ENCODE peak calls at places on chromosome 10, in six cellular contexts. One of them, this sample, is unnamed.

GRCh38 chr10:49700997-49701396 is 21.5 kb downstream of the C10orf53 start:
- DNase-seq in HepG2: no peak
- DNase-seq in GM12878: no peak
- DNase-seq in H1: no peak
- DNase-seq in A549: no peak
- DNase-seq in K562: no peak
- DNase-seq in this sample: no peak

GRCh38 chr10:16231734-16232133 is 205.1 kb upstream of the PTER start:
- DNase-seq in HepG2: no peak
- DNase-seq in A549: no peak
- DNase-seq in H1: no peak
- DNase-seq in K562: no peak
- DNase-seq in GM12878: no peak
- DNase-seq in this sample: peak; percentile 3

GRCh38 chr10:78336402-78336791 is 302.7 kb downstream of the RPS24 start:
- DNase-seq in H1: peak; percentile 30
- DNase-seq in A549: no peak
- DNase-seq in GM12878: no peak
- DNase-seq in HepG2: no peak
- DNase-seq in K562: no peak
- DNase-seq in this sample: no peak

GRCh38 chr10:71074176-71074755 is 138.1 kb upstream of the UNC5B start:
- DNase-seq in HepG2: no peak
- DNase-seq in K562: peak; percentile 74
- DNase-seq in GM12878: no peak
- DNase-seq in A549: no peak
- DNase-seq in H1: no peak
- DNase-seq in this sample: peak; percentile 65

GRCh38 chr10:102780246-102780645 is 36.5 kb downstream of the WBP1L start:
- DNase-seq in A549: no peak
- DNase-seq in K562: no peak
- DNase-seq in H1: no peak
- DNase-seq in GM12878: no peak
- DNase-seq in HepG2: no peak
- DNase-seq in this sample: no peak

GRCh38 chr10:112954974-112955735 is 5.1 kb downstream of the TCF7L2 start:
- DNase-seq in H1: no peak
- DNase-seq in GM12878: no peak
- DNase-seq in K562: no peak
- DNase-seq in A549: no peak
- DNase-seq in HepG2: no peak
- DNase-seq in this sample: no peak

GRCh38 chr10:78700816-78701520 is 367.8 kb upstream of the ZMIZ1 start:
- DNase-seq in H1: no peak
- DNase-seq in GM12878: no peak
- DNase-seq in K562: no peak
- DNase-seq in HepG2: no peak
- DNase-seq in A549: no peak
- DNase-seq in this sample: no peak

GRCh38 chr10:111222961-111223360 is 146.1 kb downstream of the ADRA2A start:
- DNase-seq in K562: no peak
- DNase-seq in GM12878: no peak
- DNase-seq in H1: no peak
- DNase-seq in HepG2: no peak
- DNase-seq in A549: no peak
- DNase-seq in this sample: no peak

GRCh38 chr10:5564537-5565204 is 39.9 kb downstream of the CALML3 start:
- DNase-seq in K562: no peak
- DNase-seq in A549: no peak
- DNase-seq in GM12878: no peak
- DNase-seq in HepG2: no peak
- DNase-seq in H1: no peak
- DNase-seq in this sample: no peak

GRCh38 chr10:119178371-119179119 is at the start of gene PRDX3:
- DNase-seq in GM12878: peak; percentile 72
- DNase-seq in HepG2: peak; percentile 85
- DNase-seq in A549: peak; percentile 79
- DNase-seq in H1: peak; percentile 96
- DNase-seq in K562: peak; percentile 87
- DNase-seq in this sample: peak; percentile 97

GRCh38 chr10:44706745-44707144 is 204.4 kb upstream of the TMEM72 start:
- DNase-seq in K562: no peak
- DNase-seq in GM12878: no peak
- DNase-seq in A549: no peak
- DNase-seq in HepG2: no peak
- DNase-seq in H1: no peak
- DNase-seq in this sample: no peak

GRCh38 chr10:7666253-7667023 is at the start of gene ITIH5:
- DNase-seq in HepG2: no peak
- DNase-seq in K562: no peak
- DNase-seq in H1: peak; percentile 71
- DNase-seq in A549: no peak
- DNase-seq in GM12878: no peak
- DNase-seq in this sample: peak; percentile 72

GRCh38 chr10:132904814-132905649 is 37.3 kb downstream of the CFAP46 start:
- DNase-seq in H1: no peak
- DNase-seq in A549: no peak
- DNase-seq in K562: no peak
- DNase-seq in GM12878: no peak
- DNase-seq in HepG2: peak; percentile 5
- DNase-seq in this sample: no peak

GRCh38 chr10:94546058-94546595 is 539 bp downstream of the HELLS start:
- DNase-seq in A549: peak; percentile 34
- DNase-seq in K562: peak; percentile 22
- DNase-seq in HepG2: peak; percentile 13
- DNase-seq in H1: no peak
- DNase-seq in GM12878: no peak
- DNase-seq in this sample: peak; percentile 55

GRCh38 chr10:60358282-60358681 is 31.4 kb downstream of the ANK3 start:
- DNase-seq in K562: no peak
- DNase-seq in A549: no peak
- DNase-seq in H1: no peak
- DNase-seq in GM12878: peak; percentile 55
- DNase-seq in HepG2: no peak
- DNase-seq in this sample: no peak

GRCh38 chr10:33669861-33670385 is 335.5 kb upstream of the NRP1 start:
- DNase-seq in H1: no peak
- DNase-seq in A549: no peak
- DNase-seq in K562: no peak
- DNase-seq in HepG2: no peak
- DNase-seq in GM12878: no peak
- DNase-seq in this sample: no peak

GRCh38 chr10:132551808-132552130 is 14.2 kb downstream of the INPP5A start:
- DNase-seq in K562: no peak
- DNase-seq in GM12878: no peak
- DNase-seq in H1: no peak
- DNase-seq in A549: no peak
- DNase-seq in HepG2: no peak
- DNase-seq in this sample: no peak

GRCh38 chr10:122740640-122741039 is 41.0 kb upstream of the C10orf120 start:
- DNase-seq in H1: no peak
- DNase-seq in HepG2: no peak
- DNase-seq in A549: no peak
- DNase-seq in GM12878: no peak
- DNase-seq in K562: no peak
- DNase-seq in this sample: no peak

GRCh38 chr10:31757374-31757773 is 171.3 kb downstream of the ARHGAP12 start:
- DNase-seq in H1: no peak
- DNase-seq in HepG2: no peak
- DNase-seq in GM12878: no peak
- DNase-seq in A549: no peak
- DNase-seq in K562: no peak
- DNase-seq in this sample: no peak

GRCh38 chr10:101848408-101848807 is 4.8 kb upstream of the KCNIP2 start:
- DNase-seq in GM12878: no peak
- DNase-seq in H1: no peak
- DNase-seq in A549: no peak
- DNase-seq in K562: no peak
- DNase-seq in HepG2: no peak
- DNase-seq in this sample: no peak

GRCh38 chr10:133007360-133007858 is 65.0 kb upstream of the CFAP46 start:
- DNase-seq in HepG2: no peak
- DNase-seq in K562: no peak
- DNase-seq in H1: no peak
- DNase-seq in GM12878: no peak
- DNase-seq in A549: no peak
- DNase-seq in this sample: no peak

GRCh38 chr10:78210548-78210947 is 176.9 kb downstream of the RPS24 start:
- DNase-seq in H1: no peak
- DNase-seq in A549: no peak
- DNase-seq in HepG2: no peak
- DNase-seq in K562: no peak
- DNase-seq in GM12878: no peak
- DNase-seq in this sample: no peak

GRCh38 chr10:10786334-10787090 is 231.2 kb upstream of the CELF2 start:
- DNase-seq in K562: no peak
- DNase-seq in A549: no peak
- DNase-seq in GM12878: no peak
- DNase-seq in H1: no peak
- DNase-seq in HepG2: no peak
- DNase-seq in this sample: no peak

GRCh38 chr10:113454341-113455061 is 98.4 kb upstream of the HABP2 start:
- DNase-seq in A549: peak; percentile 65
- DNase-seq in HepG2: peak; percentile 5
- DNase-seq in H1: peak; percentile 88
- DNase-seq in K562: peak; percentile 41
- DNase-seq in GM12878: no peak
- DNase-seq in this sample: peak; percentile 69

GRCh38 chr10:59310324-59310914 is 51.9 kb downstream of the FAM13C start:
- DNase-seq in A549: no peak
- DNase-seq in K562: no peak
- DNase-seq in GM12878: no peak
- DNase-seq in HepG2: no peak
- DNase-seq in H1: no peak
- DNase-seq in this sample: no peak

GRCh38 chr10:63003816-63004453 is 129.2 kb upstream of the NRBF2 start:
- DNase-seq in A549: peak; percentile 28
- DNase-seq in H1: no peak
- DNase-seq in GM12878: no peak
- DNase-seq in HepG2: no peak
- DNase-seq in K562: no peak
- DNase-seq in this sample: peak; percentile 21

GRCh38 chr10:132292972-132293415 is 14.8 kb downstream of the STK32C start:
- DNase-seq in GM12878: no peak
- DNase-seq in A549: no peak
- DNase-seq in K562: no peak
- DNase-seq in HepG2: no peak
- DNase-seq in H1: no peak
- DNase-seq in this sample: peak; percentile 92

GRCh38 chr10:128286413-128287097 is 160.3 kb upstream of the MKI67 start:
- DNase-seq in K562: no peak
- DNase-seq in H1: peak; percentile 70
- DNase-seq in A549: no peak
- DNase-seq in GM12878: no peak
- DNase-seq in HepG2: no peak
- DNase-seq in this sample: peak; percentile 79

GRCh38 chr10:50582766-50583762 is 40.7 kb downstream of the SGMS1 start:
- DNase-seq in H1: no peak
- DNase-seq in A549: peak; percentile 24
- DNase-seq in GM12878: no peak
- DNase-seq in K562: peak; percentile 86
- DNase-seq in HepG2: no peak
- DNase-seq in this sample: no peak

DNA sequence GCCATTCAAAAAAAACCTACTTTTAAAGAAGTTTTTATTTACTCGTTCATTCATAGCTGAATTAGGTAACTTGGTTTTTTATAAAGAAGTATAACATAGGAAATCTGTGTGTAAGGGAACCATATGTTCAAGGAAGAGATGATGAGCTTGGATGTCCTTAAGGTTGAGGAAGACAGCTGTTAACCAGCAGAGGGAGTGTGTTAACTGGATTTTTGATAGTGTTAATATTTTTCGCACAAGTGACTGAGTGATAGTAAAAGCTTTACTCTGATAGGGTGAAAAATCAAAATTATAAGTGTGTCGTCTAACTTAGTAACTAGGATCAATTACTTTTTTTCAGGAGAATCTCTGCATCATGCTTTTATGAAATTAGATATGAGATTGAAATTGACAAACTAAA is 134.7 kb downstream of the ARL5B start:
- DNase-seq in GM12878: no peak
- DNase-seq in A549: peak; percentile 3
- DNase-seq in HepG2: peak; percentile 4
- DNase-seq in H1: no peak
- DNase-seq in K562: no peak
- DNase-seq in this sample: peak; percentile 29
- TF ChIP-seq CHD2 in GM12878: no peak
- TF ChIP-seq CHD2 in A549: no peak
- TF ChIP-seq CHD2 in HepG2: no peak
- TF ChIP-seq CHD2 in H1: no peak
- TF ChIP-seq CHD2 in K562: no peak
- TF ChIP-seq CHD2 in this sample: no peak

GRCh38 chr10:130771491-130771890 is 540.0 kb downstream of the TCERG1L start:
- DNase-seq in K562: no peak
- DNase-seq in H1: no peak
- DNase-seq in GM12878: no peak
- DNase-seq in HepG2: no peak
- DNase-seq in A549: no peak
- DNase-seq in this sample: peak; percentile 84
- TF ChIP-seq USF2 in K562: no peak
- TF ChIP-seq USF2 in H1: no peak
- TF ChIP-seq USF2 in GM12878: no peak
- TF ChIP-seq USF2 in HepG2: no peak
- TF ChIP-seq USF2 in A549: no peak
- TF ChIP-seq USF2 in this sample: no peak

GRCh38 chr10:22148956-22149355 is 68.9 kb downstream of the EBLN1 start:
- DNase-seq in HepG2: no peak
- DNase-seq in A549: no peak
- DNase-seq in K562: no peak
- DNase-seq in GM12878: no peak
- DNase-seq in H1: no peak
- DNase-seq in this sample: no peak
- TF ChIP-seq CHD2 in HepG2: no peak
- TF ChIP-seq CHD2 in A549: no peak
- TF ChIP-seq CHD2 in K562: no peak
- TF ChIP-seq CHD2 in GM12878: no peak
- TF ChIP-seq CHD2 in H1: no peak
- TF ChIP-seq CHD2 in this sample: no peak

GRCh38 chr10:92240289-92241157 is 50.4 kb downstream of the CPEB3 start:
- DNase-seq in H1: peak; percentile 47
- DNase-seq in A549: peak; percentile 76
- DNase-seq in HepG2: peak; percentile 75
- DNase-seq in K562: peak; percentile 50
- DNase-seq in GM12878: peak; percentile 53
- DNase-seq in this sample: peak; percentile 76

GRCh38 chr10:92238062-92238585 is 52.8 kb downstream of the CPEB3 start:
- DNase-seq in GM12878: no peak
- DNase-seq in HepG2: no peak
- DNase-seq in A549: no peak
- DNase-seq in K562: no peak
- DNase-seq in H1: no peak
- DNase-seq in this sample: no peak

GRCh38 chr10:92239600-92240288 is 51.1 kb downstream of the CPEB3 start:
- DNase-seq in A549: peak; percentile 25
- DNase-seq in HepG2: no peak
- DNase-seq in K562: no peak
- DNase-seq in GM12878: no peak
- DNase-seq in H1: peak; percentile 72
- DNase-seq in this sample: peak; percentile 86

GRCh38 chr10:92238586-92239098 is 52.2 kb downstream of the CPEB3 start:
- DNase-seq in HepG2: peak; percentile 40
- DNase-seq in A549: no peak
- DNase-seq in K562: peak; percentile 55
- DNase-seq in GM12878: no peak
- DNase-seq in H1: no peak
- DNase-seq in this sample: no peak

GRCh38 chr10:92239185-92239599 is 51.7 kb downstream of the CPEB3 start:
- DNase-seq in GM12878: no peak
- DNase-seq in H1: no peak
- DNase-seq in A549: no peak
- DNase-seq in HepG2: no peak
- DNase-seq in K562: no peak
- DNase-seq in this sample: no peak
- TF ChIP-seq USF2 in GM12878: no peak
- TF ChIP-seq USF2 in H1: no peak
- TF ChIP-seq USF2 in A549: no peak
- TF ChIP-seq USF2 in HepG2: no peak
- TF ChIP-seq USF2 in K562: no peak
- TF ChIP-seq USF2 in this sample: no peak

This sample was measured in SK-N-SH.